ENCODE peak calls at places on chromosomes 7 and 10, in eight cellular contexts. R, T, N, E, M, V, X and U are unnamed samples.
A peak's percentile ranks its signal among the peaks of the same experiment; 100 is the strongest.

GRCh38 chr10:35942052-35942451 is 300.0 kb upstream of the FZD8 start:
- DNase-seq in M (no peak), X (no peak), N (no peak), V (no peak), R (no peak), E (no peak), T (no peak), U (no peak)

GRCh38 chr10:68560201-68560915 is at the start of gene TET1:
- DNase-seq in V (peak; percentile 60), T (peak; percentile 51), X (no peak), E (peak; percentile 77), R (no peak), N (peak; percentile 72), M (peak; percentile 80), U (peak; percentile 72)

GRCh38 chr7:77330169-77330882 is 85.8 kb downstream of the GSAP start:
- DNase-seq in T (no peak), M (no peak), E (no peak), N (peak; percentile 77), V (no peak), R (no peak), X (no peak), U (peak; percentile 85)

GRCh38 chr10:14671383-14671782 is 103.3 kb downstream of the FAM107B start:
- DNase-seq in R (no peak), N (peak; percentile 31), T (no peak), V (no peak), X (no peak), E (no peak), M (no peak), U (no peak)

GRCh38 chr7:4713183-4713784 is 31.2 kb downstream of the FOXK1 start:
- DNase-seq in X (no peak), M (no peak), V (no peak), E (no peak), R (no peak), T (no peak), N (no peak), U (peak; percentile 17)

GRCh38 chr10:68542046-68542445 is 14.7 kb upstream of the SLC25A16 start:
- DNase-seq in T (no peak), N (no peak), R (no peak), X (no peak), V (peak; percentile 20), E (peak; percentile 29), M (peak; percentile 29), U (no peak)

GRCh38 chr7:87318741-87319140 is 26.7 kb upstream of the CROT start:
- DNase-seq in T (no peak), V (no peak), R (no peak), N (peak; percentile 27), E (no peak), X (no peak), M (no peak), U (no peak)

GRCh38 chr7:55476071-55476803 is 96.1 kb downstream of the VOPP1 start:
- DNase-seq in M (peak; percentile 79), T (no peak), V (no peak), R (peak; percentile 24), E (peak; percentile 73), N (peak; percentile 84), X (no peak), U (no peak)

GRCh38 chr7:142194201-142194600 is 63.7 kb downstream of the PRSS58 start:
- DNase-seq in N (peak; percentile 72), M (peak; percentile 9), V (no peak), R (no peak), E (no peak), X (no peak), T (no peak), U (no peak)

GRCh38 chr7:140453273-140453672 is 26.0 kb downstream of the MKRN1 start:
- DNase-seq in T (no peak), V (no peak), M (no peak), X (no peak), E (no peak), N (no peak), R (no peak), U (no peak)

GRCh38 chr7:53397911-53398310 is 362.5 kb downstream of the POM121L12 start:
- DNase-seq in N (no peak), M (no peak), X (no peak), R (no peak), V (peak; percentile 55), E (no peak), T (no peak), U (no peak)

GRCh38 chr7:2371329-2371728 is 16.7 kb downstream of the EIF3B start:
- DNase-seq in X (no peak), N (no peak), V (no peak), M (no peak), E (no peak), T (no peak), R (no peak), U (no peak)

GRCh38 chr10:96541921-96542320 is 28.2 kb upstream of the TLL2 start:
- DNase-seq in X (no peak), E (no peak), T (no peak), N (no peak), V (no peak), R (no peak), M (no peak), U (no peak)

GRCh38 chr10:127987467-127988380 is 80.8 kb downstream of the PTPRE start:
- DNase-seq in X (no peak), E (no peak), T (no peak), N (peak; percentile 39), M (no peak), V (no peak), R (no peak), U (no peak)

GRCh38 chr10:97428572-97428981 is 2.6 kb downstream of the PGAM1 start:
- DNase-seq in N (peak; percentile 31), E (no peak), T (no peak), X (peak; percentile 20), R (no peak), M (no peak), V (no peak), U (peak; percentile 44)

GRCh38 chr7:10802526-10802925 is 171.1 kb upstream of the PHF14 start:
- DNase-seq in X (no peak), N (peak; percentile 22), V (peak; percentile 58), M (peak; percentile 60), E (peak; percentile 18), T (no peak), R (peak; percentile 39), U (no peak)

GRCh38 chr10:95411635-95412034 is 120.8 kb upstream of the PDLIM1 start:
- DNase-seq in X (no peak), T (no peak), R (no peak), V (no peak), E (no peak), N (no peak), M (no peak), U (no peak)

GRCh38 chr7:50921114-50921513 is 138.4 kb upstream of the GRB10 start:
- DNase-seq in E (no peak), T (peak; percentile 64), R (no peak), N (no peak), X (no peak), M (no peak), V (no peak), U (no peak)

GRCh38 chr10:84340187-84340586 is 11.8 kb downstream of the CCSER2 start:
- DNase-seq in M (no peak), V (no peak), N (no peak), T (no peak), R (no peak), E (no peak), X (no peak), U (no peak)

GRCh38 chr10:52771534-52772455 is 789 bp downstream of the MBL2 start:
- DNase-seq in X (no peak), N (peak; percentile 3), R (no peak), V (no peak), T (no peak), E (no peak), M (no peak), U (no peak)